ENCODE peak calls at places on chromosomes 4 and X, in seven cellular contexts. One of them, this sample, is unnamed.

GRCh38 chrX:30308263-30309138 is 689 bp downstream of the NR0B1 start:
- DNase-seq in activated CD4-positive, alpha-beta T cell treated with anti-CD3 and anti-CD28 coated beads, Interleukin-2, amount 10 ng/mL, durations not matched to agents 7 days and 5 days: no peak
- DNase-seq in Karpas-422: no peak
- DNase-seq in NCI-H1694 treated with DMSO at 0.1 percent for 48 hours: no peak
- DNase-seq in RWPE1: no peak
- DNase-seq in heart left ventricle: no peak
- DNase-seq in retina: peak; percentile 64
- DNase-seq in this sample: peak; percentile 9

GRCh38 chrX:46040001-46040400 is 505.2 kb downstream of the ZNF674 start:
- DNase-seq in NCI-H1694 treated with DMSO at 0.1 percent for 48 hours: no peak
- DNase-seq in retina: no peak
- DNase-seq in Karpas-422: no peak
- DNase-seq in heart left ventricle: no peak
- DNase-seq in activated CD4-positive, alpha-beta T cell treated with anti-CD3 and anti-CD28 coated beads, Interleukin-2, amount 10 ng/mL, durations not matched to agents 7 days and 5 days: no peak
- DNase-seq in RWPE1: no peak
- DNase-seq in this sample: no peak

GRCh38 chr4:7121174-7121573 is 53.3 kb upstream of the GRPEL1 start:
- DNase-seq in activated CD4-positive, alpha-beta T cell treated with anti-CD3 and anti-CD28 coated beads, Interleukin-2, amount 10 ng/mL, durations not matched to agents 7 days and 5 days: no peak
- DNase-seq in Karpas-422: no peak
- DNase-seq in NCI-H1694 treated with DMSO at 0.1 percent for 48 hours: no peak
- DNase-seq in heart left ventricle: no peak
- DNase-seq in retina: no peak
- DNase-seq in RWPE1: no peak
- DNase-seq in this sample: no peak

GRCh38 chr4:99868126-99868596 is 26.1 kb downstream of the LAMTOR3 start:
- DNase-seq in activated CD4-positive, alpha-beta T cell treated with anti-CD3 and anti-CD28 coated beads, Interleukin-2, amount 10 ng/mL, durations not matched to agents 7 days and 5 days: no peak
- DNase-seq in retina: no peak
- DNase-seq in RWPE1: no peak
- DNase-seq in NCI-H1694 treated with DMSO at 0.1 percent for 48 hours: no peak
- DNase-seq in Karpas-422: no peak
- DNase-seq in heart left ventricle: no peak
- DNase-seq in this sample: no peak

GRCh38 chrX:64975491-64975890 is 759 bp downstream of the ZC4H2 start:
- DNase-seq in Karpas-422: peak; percentile 41
- DNase-seq in RWPE1: no peak
- DNase-seq in heart left ventricle: peak; percentile 58
- DNase-seq in activated CD4-positive, alpha-beta T cell treated with anti-CD3 and anti-CD28 coated beads, Interleukin-2, amount 10 ng/mL, durations not matched to agents 7 days and 5 days: peak; percentile 18
- DNase-seq in retina: peak; percentile 80
- DNase-seq in NCI-H1694 treated with DMSO at 0.1 percent for 48 hours: no peak
- DNase-seq in this sample: peak; percentile 29

GRCh38 chr4:106691749-106692148 is 323.2 kb upstream of the GIMD1 start:
- DNase-seq in activated CD4-positive, alpha-beta T cell treated with anti-CD3 and anti-CD28 coated beads, Interleukin-2, amount 10 ng/mL, durations not matched to agents 7 days and 5 days: no peak
- DNase-seq in retina: no peak
- DNase-seq in heart left ventricle: no peak
- DNase-seq in RWPE1: no peak
- DNase-seq in Karpas-422: no peak
- DNase-seq in NCI-H1694 treated with DMSO at 0.1 percent for 48 hours: no peak
- DNase-seq in this sample: no peak

GRCh38 chr4:153153339-153153851 is 50.8 kb upstream of the TRIM2 start:
- DNase-seq in activated CD4-positive, alpha-beta T cell treated with anti-CD3 and anti-CD28 coated beads, Interleukin-2, amount 10 ng/mL, durations not matched to agents 7 days and 5 days: peak; percentile 79
- DNase-seq in NCI-H1694 treated with DMSO at 0.1 percent for 48 hours: peak; percentile 50
- DNase-seq in RWPE1: no peak
- DNase-seq in retina: peak; percentile 95
- DNase-seq in Karpas-422: peak; percentile 82
- DNase-seq in heart left ventricle: peak; percentile 66
- DNase-seq in this sample: no peak

GRCh38 chr4:8306511-8307021 is 37.0 kb downstream of the HTRA3 start:
- DNase-seq in RWPE1: no peak
- DNase-seq in retina: no peak
- DNase-seq in Karpas-422: no peak
- DNase-seq in NCI-H1694 treated with DMSO at 0.1 percent for 48 hours: no peak
- DNase-seq in heart left ventricle: peak; percentile 60
- DNase-seq in activated CD4-positive, alpha-beta T cell treated with anti-CD3 and anti-CD28 coated beads, Interleukin-2, amount 10 ng/mL, durations not matched to agents 7 days and 5 days: no peak
- DNase-seq in this sample: no peak

GRCh38 chr4:147674496-147674895 is 9.5 kb downstream of the PRMT9 start:
- DNase-seq in Karpas-422: no peak
- DNase-seq in RWPE1: no peak
- DNase-seq in retina: no peak
- DNase-seq in activated CD4-positive, alpha-beta T cell treated with anti-CD3 and anti-CD28 coated beads, Interleukin-2, amount 10 ng/mL, durations not matched to agents 7 days and 5 days: no peak
- DNase-seq in heart left ventricle: no peak
- DNase-seq in NCI-H1694 treated with DMSO at 0.1 percent for 48 hours: no peak
- DNase-seq in this sample: no peak

GRCh38 chr4:108049406-108049805 is 59.7 kb downstream of the HADH start:
- DNase-seq in retina: no peak
- DNase-seq in RWPE1: no peak
- DNase-seq in heart left ventricle: no peak
- DNase-seq in activated CD4-positive, alpha-beta T cell treated with anti-CD3 and anti-CD28 coated beads, Interleukin-2, amount 10 ng/mL, durations not matched to agents 7 days and 5 days: peak; percentile 73
- DNase-seq in NCI-H1694 treated with DMSO at 0.1 percent for 48 hours: no peak
- DNase-seq in Karpas-422: no peak
- DNase-seq in this sample: no peak

GRCh38 chrX:17024896-17025295 is 78.4 kb downstream of the REPS2 start:
- DNase-seq in RWPE1: no peak
- DNase-seq in retina: peak; percentile 39
- DNase-seq in activated CD4-positive, alpha-beta T cell treated with anti-CD3 and anti-CD28 coated beads, Interleukin-2, amount 10 ng/mL, durations not matched to agents 7 days and 5 days: no peak
- DNase-seq in Karpas-422: no peak
- DNase-seq in NCI-H1694 treated with DMSO at 0.1 percent for 48 hours: no peak
- DNase-seq in heart left ventricle: no peak
- DNase-seq in this sample: no peak

This sample was measured in neuronal stem cell.